ENCODE peak calls at places on chromosome 6, in nine cellular contexts. G is mammary epithelial cell; E is CD8-positive, alpha-beta memory T cell; H is tibial nerve; B is cardiac muscle cell; L is thoracic aorta; O is small intestine; X is left ventricle myocardium inferior; A is GM23338. R is an unnamed sample.
A peak's percentile ranks its signal among the peaks of the same experiment; 100 is the strongest.

GRCh38 chr6:152161501-152161900 is 354.0 kb downstream of the ESR1 start:
- DNase-seq in G (peak; percentile 12), E (no peak), H (no peak), B (no peak), L (no peak), O (no peak), X (no peak), A (no peak), R (peak; percentile 73)

GRCh38 chr6:90461367-90461766 is 125.5 kb downstream of the MAP3K7 start:
- DNase-seq in G (no peak), E (no peak), H (no peak), B (no peak), L (no peak), O (peak; percentile 19), X (no peak), A (no peak), R (no peak)

GRCh38 chr6:3355358-3356055 is 96.8 kb downstream of the PSMG4 start:
- DNase-seq in G (no peak), E (no peak), H (peak; percentile 46), B (peak; percentile 61), L (peak; percentile 28), O (peak; percentile 35), X (no peak), A (peak; percentile 38), R (no peak)

GRCh38 chr6:158552055-158552795 is 7.7 kb upstream of the TMEM181 start:
- DNase-seq in G (no peak), E (no peak), H (no peak), B (no peak), L (no peak), O (no peak), X (no peak), A (no peak), R (no peak)

GRCh38 chr6:78629154-78629721 is 238.1 kb upstream of the IRAK1BP1 start:
- DNase-seq in G (no peak), E (no peak), H (no peak), B (no peak), L (no peak), O (peak; percentile 34), X (no peak), A (peak; percentile 72), R (no peak)

GRCh38 chr6:154872605-154873004 is 122.5 kb upstream of the TIAM2 start:
- DNase-seq in G (no peak), E (no peak), H (no peak), B (no peak), L (no peak), O (no peak), X (no peak), A (peak; percentile 73), R (no peak)

GRCh38 chr6:125872259-125872921 is 81.6 kb downstream of the NCOA7 start:
- DNase-seq in G (peak; percentile 42), E (no peak), H (no peak), B (no peak), L (no peak), O (no peak), X (no peak), A (no peak), R (peak; percentile 83)

GRCh38 chr6:166602928-166603690 is 16.6 kb upstream of the RAMACL start:
- DNase-seq in G (no peak), E (no peak), H (no peak), B (no peak), L (no peak), O (no peak), X (no peak), A (no peak), R (no peak)

GRCh38 chr6:38771111-38771694 is 56.1 kb downstream of the DNAH8 start:
- DNase-seq in G (peak; percentile 83), E (no peak), H (no peak), B (no peak), L (no peak), O (no peak), X (no peak), A (no peak), R (no peak)

GRCh38 chr6:143223895-143224294 is 163.2 kb downstream of the AIG1 start:
- DNase-seq in G (no peak), E (no peak), H (peak; percentile 19), B (no peak), L (no peak), O (peak; percentile 90), X (peak; percentile 54), A (no peak), R (no peak)

GRCh38 chr6:86118271-86118670 is 475.6 kb upstream of the SYNCRIP start:
- DNase-seq in G (no peak), E (no peak), H (no peak), B (no peak), L (no peak), O (no peak), X (no peak), A (no peak), R (no peak)

GRCh38 chr6:16409531-16410441 is 171.4 kb downstream of the GMPR start:
- DNase-seq in G (peak; percentile 62), E (peak; percentile 11), H (peak; percentile 58), B (peak; percentile 63), L (no peak), O (peak; percentile 52), X (peak; percentile 57), A (peak; percentile 84), R (peak; percentile 47)

DNA sequence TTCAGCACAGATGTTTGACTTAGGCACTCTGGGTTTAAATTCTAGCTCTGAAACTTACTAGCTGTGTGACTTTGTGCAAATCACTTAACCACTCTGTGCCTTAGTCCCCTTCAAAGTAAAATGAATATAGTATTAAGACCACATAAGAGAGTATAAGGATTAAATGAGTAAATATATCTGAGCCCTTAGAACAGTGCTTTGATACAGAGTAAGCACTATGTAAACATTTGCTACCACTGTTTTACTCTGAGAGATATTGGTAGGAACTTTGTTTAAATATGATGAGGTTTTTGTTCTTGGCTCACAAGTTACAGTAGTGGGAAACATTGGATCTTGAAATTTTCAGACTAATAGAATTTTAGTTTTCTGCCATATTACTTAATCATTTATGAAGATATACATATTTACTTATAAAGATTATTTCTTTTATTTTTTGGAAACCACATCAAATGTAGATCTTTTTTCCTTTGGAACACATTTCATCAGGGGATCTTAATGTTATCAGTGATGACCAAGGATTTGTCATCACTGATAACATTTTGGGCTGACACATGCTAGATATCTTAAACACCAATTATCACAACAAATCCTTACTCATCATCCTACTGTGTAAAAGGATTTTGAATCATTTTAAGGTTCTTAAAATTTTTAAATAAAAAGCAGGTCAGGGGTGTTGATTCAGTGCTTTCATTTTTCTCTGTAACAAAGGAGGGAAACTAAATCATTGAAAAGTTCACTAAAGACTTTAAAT is 226.2 kb downstream of the EYA4 start:
- DNase-seq in G (no peak), E (no peak), H (no peak), B (no peak), L (no peak), O (no peak), X (no peak), A (no peak), R (no peak)
- H3K27ac ChIP-seq in G (no peak overlapping the region), E (no peak overlapping the region), H (no peak overlapping the region), B (no peak overlapping the region), L (no peak overlapping the region), O (no peak overlapping the region), X (no peak overlapping the region), A (no peak overlapping the region), R (no peak overlapping the region)

GRCh38 chr6:144330588-144330987 is 45.5 kb downstream of the UTRN start:
- DNase-seq in G (peak; percentile 66), E (no peak), H (no peak), B (no peak), L (no peak), O (no peak), X (no peak), A (peak; percentile 98), R (no peak)

GRCh38 chr6:144330017-144330416 is 44.9 kb downstream of the UTRN start:
- DNase-seq in G (no peak), E (no peak), H (no peak), B (peak; percentile 15), L (no peak), O (no peak), X (no peak), A (no peak), R (no peak)

GRCh38 chr6:144331610-144332009 is 46.5 kb downstream of the UTRN start:
- DNase-seq in G (no peak), E (no peak), H (no peak), B (no peak), L (no peak), O (no peak), X (no peak), A (peak; percentile 79), R (no peak)

GRCh38 chr6:144334150-144334708 is 49.1 kb downstream of the UTRN start:
- DNase-seq in G (no peak), E (peak; percentile 59), H (no peak), B (no peak), L (no peak), O (peak; percentile 46), X (no peak), A (no peak), R (no peak)

GRCh38 chr6:144332177-144332576 is 47.0 kb downstream of the UTRN start:
- DNase-seq in G (no peak), E (no peak), H (no peak), B (no peak), L (no peak), O (no peak), X (no peak), A (no peak), R (no peak)
- H3K4me3 ChIP-seq in G (no peak overlapping the region), E (no peak overlapping the region), H (no peak overlapping the region), B (no peak overlapping the region), L (no peak overlapping the region), O (no peak overlapping the region), X (no peak overlapping the region), A (peak overlapping the region; percentile 9), R (no peak overlapping the region)

DNA sequence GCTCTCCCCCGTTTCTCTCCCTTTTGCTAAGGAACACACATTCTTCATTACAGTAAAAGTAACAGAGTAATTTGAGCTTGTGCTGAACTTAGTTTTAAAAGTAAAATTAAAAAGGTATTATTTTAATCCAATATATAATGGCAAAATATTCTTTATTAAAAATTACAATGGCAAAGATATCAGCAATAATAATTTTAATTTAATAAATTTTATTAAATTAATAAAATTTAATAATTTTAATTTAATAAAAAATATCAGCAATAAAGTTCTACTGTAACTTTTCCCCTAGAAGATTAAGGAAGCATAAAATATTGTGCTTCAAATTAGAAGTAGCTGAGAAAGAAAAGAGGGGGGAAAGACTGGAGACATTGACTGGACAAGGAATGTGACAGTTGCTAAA is 32.5 kb downstream of the DSE start:
- DNase-seq in G (no peak), E (no peak), H (no peak), B (no peak), L (no peak), O (no peak), X (no peak), A (no peak), R (no peak)
- H3K4me1 ChIP-seq in G (peaks cover 21% of the 10 kb centered on the region), E (no peaks in the 10 kb centered on the region), H (no peaks in the 10 kb centered on the region), B (peaks cover 3% of the 10 kb centered on the region), L (peaks cover 38% of the 10 kb centered on the region), O (peaks cover 2% of the 10 kb centered on the region), X (peaks cover 44% of the 10 kb centered on the region), A (peaks cover 21% of the 10 kb centered on the region), R (peaks cover 39% of the 10 kb centered on the region)

DNA sequence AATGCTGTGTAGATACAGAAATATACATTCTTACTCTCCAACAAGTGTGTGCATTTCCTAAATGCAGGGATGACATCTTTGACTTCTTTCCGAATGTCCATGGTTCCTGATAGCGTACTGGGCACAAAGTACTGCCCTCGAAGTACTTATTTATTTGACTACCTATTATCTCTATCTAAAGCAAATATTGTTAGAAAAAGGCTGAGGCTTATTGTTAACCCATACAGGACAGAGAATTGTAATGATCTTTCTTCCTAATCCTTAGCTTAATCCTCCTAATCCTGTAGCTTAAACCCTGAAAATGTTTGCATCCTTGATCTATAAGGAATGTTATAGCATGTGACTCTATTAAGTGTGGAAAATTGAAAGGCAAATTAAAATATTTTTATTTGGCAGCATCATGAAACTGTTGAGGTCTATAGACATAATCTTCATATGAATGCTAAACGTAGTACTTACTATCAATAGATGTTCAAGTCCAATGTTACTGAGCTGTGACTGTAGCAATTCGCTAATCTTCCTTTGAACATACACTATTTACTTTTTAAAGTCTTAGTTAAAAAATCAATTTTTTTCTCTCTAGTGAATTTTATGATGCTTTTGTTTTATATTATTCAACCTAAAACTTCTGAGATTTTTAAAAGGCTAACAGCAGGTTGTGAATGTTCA is 85.0 kb upstream of the ELOVL5 start:
- DNase-seq in G (no peak), E (no peak), H (no peak), B (no peak), L (no peak), O (no peak), X (no peak), A (no peak), R (no peak)
- H3K27ac ChIP-seq in G (no peak overlapping the region), E (no peak overlapping the region), H (no peak overlapping the region), B (no peak overlapping the region), L (no peak overlapping the region), O (no peak overlapping the region), X (no peak overlapping the region), A (no peak overlapping the region), R (no peak overlapping the region)